ENCODE peak calls at places on chromosomes 3 and 15, in ten cellular contexts. Z, K, J, R, E, P, D, T, Y and S are unnamed samples. For H3K4me1, the result is how much of the 10 kb centered on the place peaks cover.

GRCh38 chr15:66078196-66078928 is 175.2 kb downstream of the MEGF11 start:
- DNase-seq in Y (no peak), D (no peak), E (no peak), T (no peak), Z (no peak), K (no peak), J (no peak), R (peak), P (peak), S (peak)

GRCh38 chr3:107679911-107680310 is 157.1 kb downstream of the BBX start:
- DNase-seq in R (no peak), E (no peak), D (no peak), T (no peak), Z (no peak), P (no peak), K (no peak), J (no peak), Y (no peak), S (no peak)

GRCh38 chr15:50066202-50066601 is 52.8 kb downstream of the ATP8B4 start:
- DNase-seq in J (no peak), Y (no peak), R (peak), Z (no peak), T (no peak), P (no peak), D (peak), E (no peak), K (peak), S (no peak)

GRCh38 chr3:70108072-70108471 is 108.5 kb downstream of the SAMMSON start:
- DNase-seq in K (peak), Y (peak), J (no peak), E (no peak), D (peak), R (peak), P (no peak), T (peak), Z (no peak), S (no peak)

GRCh38 chr3:172317984-172318383 is 130.3 kb downstream of the GHSR start:
- DNase-seq in R (no peak), K (peak), Z (peak), P (no peak), J (no peak), Y (no peak), E (peak), T (peak), D (peak), S (peak)

GRCh38 chr15:32966512-32966911 is 228.0 kb downstream of the FMN1 start:
- DNase-seq in E (no peak), Z (no peak), T (no peak), R (no peak), J (no peak), K (no peak), P (no peak), D (no peak), Y (no peak), S (no peak)

GRCh38 chr15:73464602-73465001 is 21.6 kb downstream of the REC114 start:
- DNase-seq in R (peak), K (no peak), P (no peak), E (no peak), Y (no peak), Z (no peak), J (no peak), D (no peak), T (no peak), S (no peak)

GRCh38 chr15:77069521-77070121 is 1.3 kb downstream of the TSPAN3 start:
- DNase-seq in Y (peak), R (peak), D (no peak), P (no peak), T (peak), E (no peak), Z (no peak), K (peak), J (no peak), S (no peak)

GRCh38 chr15:38054488-38054887 is 120.0 kb downstream of the TMCO5A start:
- DNase-seq in R (no peak), Y (no peak), D (peak), P (no peak), Z (no peak), K (no peak), E (no peak), J (no peak), T (no peak), S (no peak)

GRCh38 chr3:120144267-120144666 is 50.0 kb upstream of the GSK3B start:
- DNase-seq in J (no peak), D (peak), T (no peak), Y (peak), K (peak), E (no peak), Z (no peak), P (no peak), R (peak), S (no peak)

GRCh38 chr3:177827517-177828249 is 630.4 kb upstream of the TBL1XR1 start:
- DNase-seq in E (no peak), P (no peak), K (peak), J (no peak), R (no peak), Z (no peak), D (peak), T (no peak), Y (no peak), S (no peak)

GRCh38 chr15:64850778-64851502 is 9.2 kb downstream of the PLEKHO2 start:
- DNase-seq in T (no peak), P (no peak), Y (no peak), Z (no peak), E (no peak), K (no peak), R (no peak), D (no peak), J (no peak), S (peak)
- H3K4me1 ChIP-seq in T (under half), P (half or more), Y (half or more), Z (half or more), E (under half), K (under half), R (under half), D (under half), J (under half), S (under half)

GRCh38 chr3:193872265-193872753 is 263.6 kb upstream of the HES1 start:
- DNase-seq in Z (no peak), D (peak), P (no peak), R (no peak), Y (peak), K (peak), J (no peak), T (peak), E (peak), S (no peak)

GRCh38 chr3:193869221-193870201 is 266.4 kb upstream of the HES1 start:
- DNase-seq in Y (no peak), K (peak), P (peak), D (peak), R (peak), Z (peak), T (no peak), J (no peak), E (peak), S (peak)

GRCh38 chr3:193871093-193871485 is 264.9 kb upstream of the HES1 start:
- DNase-seq in R (no peak), E (no peak), K (no peak), P (no peak), D (no peak), J (no peak), T (no peak), Z (no peak), Y (no peak), S (no peak)

GRCh38 chr3:193868590-193868989 is 267.4 kb upstream of the HES1 start:
- DNase-seq in Y (no peak), T (no peak), P (no peak), R (no peak), Z (no peak), D (no peak), K (no peak), E (no peak), J (no peak), S (no peak)

GRCh38 chr3:193870376-193871092 is 265.4 kb upstream of the HES1 start:
- DNase-seq in J (no peak), T (no peak), Z (no peak), Y (no peak), P (no peak), K (no peak), R (peak), E (no peak), D (no peak), S (no peak)
- H3K4me1 ChIP-seq in J (under half), T (under half), Z (under half), Y (under half), P (under half), K (half or more), R (under half), E (under half), D (under half), S (under half)

GRCh38 chr15:78322243-78322642 is 17.9 kb upstream of the CRABP1 start:
- DNase-seq in E (no peak), J (no peak), D (peak), K (peak), P (peak), R (peak), T (no peak), Z (no peak), Y (no peak), S (no peak)

GRCh38 chr15:78321786-78322185 is 18.4 kb upstream of the CRABP1 start:
- DNase-seq in Z (no peak), R (no peak), T (no peak), E (no peak), J (no peak), D (no peak), Y (no peak), K (no peak), P (peak), S (no peak)

GRCh38 chr15:78322724-78323395 is 17.3 kb upstream of the CRABP1 start:
- DNase-seq in D (no peak), J (no peak), T (no peak), P (peak), K (no peak), E (no peak), Z (no peak), Y (no peak), R (no peak), S (no peak)

GRCh38 chr15:78325092-78325843 is 14.9 kb upstream of the CRABP1 start:
- DNase-seq in E (no peak), D (peak), T (no peak), R (no peak), Z (peak), Y (no peak), K (no peak), P (no peak), J (no peak), S (no peak)

DNA sequence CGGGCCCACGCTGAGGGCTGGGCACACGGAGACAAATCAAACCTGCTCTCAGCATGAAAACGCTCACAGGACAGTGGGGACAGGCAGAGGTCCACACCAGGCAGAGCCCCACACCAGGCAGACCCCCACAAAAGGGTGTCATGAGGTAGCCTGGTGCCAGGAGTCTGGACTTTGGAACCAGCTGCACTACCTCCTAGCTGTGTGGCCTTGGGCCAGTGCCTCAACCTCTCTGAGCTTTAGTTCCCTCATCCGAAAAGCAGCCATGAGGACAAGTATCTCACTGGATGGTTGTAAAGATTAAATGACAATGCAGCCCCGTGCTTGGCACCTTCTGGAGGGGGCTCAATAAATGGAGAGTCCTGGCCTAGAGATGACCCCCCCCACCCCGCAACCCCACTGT is 16.5 kb upstream of the CRABP1 start:
- DNase-seq in R (no peak), K (no peak), J (no peak), T (no peak), Z (no peak), E (no peak), P (peak), Y (no peak), D (no peak), S (no peak)
- H3K4me1 ChIP-seq in R (under half), K (under half), J (under half), T (under half), Z (under half), E (under half), P (under half), Y (under half), D (under half), S (under half)

GRCh38 chr3:194267744-194268658 is 83.1 kb downstream of the CPN2 start:
- DNase-seq in D (peak), J (no peak), Y (no peak), K (no peak), T (no peak), R (no peak), Z (peak), E (peak), P (peak), S (peak)
- H3K4me1 ChIP-seq in D (under half), J (under half), Y (under half), K (under half), T (under half), R (under half), Z (half or more), E (under half), P (under half), S (half or more)

GRCh38 chr15:82045179-82045891 is 483 bp downstream of the MEX3B start:
- DNase-seq in D (peak), Z (peak), P (peak), E (peak), K (peak), J (no peak), R (peak), T (peak), Y (no peak), S (peak)
- H3K4me1 ChIP-seq in D (under half), Z (under half), P (under half), E (under half), K (under half), J (under half), R (under half), T (under half), Y (under half), S (under half)

DNA sequence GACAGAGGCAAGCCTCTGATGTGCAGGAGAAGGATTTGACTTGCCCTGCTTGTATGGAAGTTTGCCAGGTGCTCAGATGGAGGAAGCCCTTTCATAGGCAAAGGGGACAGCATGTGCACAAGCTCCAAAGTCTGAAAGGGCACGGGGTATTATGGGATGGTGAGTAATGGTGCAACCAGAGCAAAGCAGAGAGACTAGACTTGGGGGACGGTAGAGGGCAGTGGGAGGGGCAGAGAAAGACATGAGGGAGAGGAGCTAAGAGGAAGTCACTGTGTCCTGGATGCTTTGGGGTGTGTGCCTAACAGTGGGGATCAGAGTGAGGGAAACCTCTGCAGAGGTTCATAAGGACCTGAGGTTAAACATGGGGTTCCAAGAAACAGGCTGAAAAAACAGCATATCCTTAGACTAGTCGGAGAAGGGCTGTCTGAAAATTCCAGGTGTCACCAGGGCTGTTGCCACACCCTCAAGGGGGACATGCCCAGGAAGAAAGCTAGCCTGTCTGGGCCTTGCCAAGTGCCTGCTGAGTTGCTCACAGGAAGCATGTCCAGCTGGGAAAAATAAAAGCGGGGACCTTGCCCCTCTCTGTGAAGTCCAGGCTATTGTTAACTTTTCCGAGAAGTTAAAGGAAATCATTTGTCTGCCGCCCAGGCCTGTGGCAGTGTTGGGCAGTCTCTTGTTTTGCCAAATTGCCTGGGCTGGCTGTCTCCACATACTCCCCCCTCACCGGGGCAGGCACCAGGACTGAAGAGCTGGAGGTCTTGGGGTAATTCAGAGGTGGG is 47.1 kb downstream of the HRH1 start:
- DNase-seq in Z (no peak), E (no peak), P (no peak), R (no peak), T (no peak), K (peak), J (no peak), D (peak), Y (no peak), S (no peak)
- H3K4me1 ChIP-seq in Z (under half), E (under half), P (under half), R (under half), T (under half), K (under half), J (under half), D (under half), Y (under half), S (under half)